ENCODE peak calls at places on chromosomes 2 and 18, in nine cellular contexts. J, C, M, H, U, I, P, V and S are unnamed samples.

GRCh38 chr2:218295029-218295428 is 2.7 kb upstream of the TMBIM1 start:
- DNase-seq in J (no peak), C (peak; percentile 89), M (no peak), H (no peak), U (no peak), I (no peak), P (no peak), V (no peak), S (no peak)

GRCh38 chr2:12155308-12156061 is 409.1 kb downstream of the LPIN1 start:
- DNase-seq in J (no peak), C (peak; percentile 85), M (peak; percentile 27), H (no peak), U (no peak), I (peak; percentile 90), P (no peak), V (peak; percentile 68), S (peak; percentile 92)

GRCh38 chr2:148876190-148876588 is 1.2 kb downstream of the KIF5C start:
- DNase-seq in J (no peak), C (no peak), M (no peak), H (peak; percentile 78), U (no peak), I (no peak), P (no peak), V (no peak), S (no peak)

GRCh38 chr2:75481041-75481836 is 79.5 kb downstream of the EVA1A start:
- DNase-seq in J (no peak), C (peak; percentile 27), M (no peak), H (peak; percentile 30), U (no peak), I (peak; percentile 24), P (peak; percentile 88), V (no peak), S (peak; percentile 15)

GRCh38 chr18:21701621-21702020 is 3.0 kb downstream of the ABHD3 start:
- DNase-seq in J (no peak), C (no peak), M (no peak), H (no peak), U (no peak), I (no peak), P (no peak), V (no peak), S (no peak)

GRCh38 chr2:69958480-69958879 is 3.0 kb downstream of the ASPRV1 start:
- DNase-seq in J (no peak), C (no peak), M (no peak), H (no peak), U (no peak), I (no peak), P (no peak), V (no peak), S (no peak)

GRCh38 chr2:219174146-219174545 is 2.6 kb downstream of the CNPPD1 start:
- DNase-seq in J (no peak), C (no peak), M (no peak), H (no peak), U (no peak), I (no peak), P (no peak), V (no peak), S (no peak)

GRCh38 chr2:72057308-72057707 is 90.4 kb downstream of the CYP26B1 start:
- DNase-seq in J (no peak), C (no peak), M (no peak), H (no peak), U (no peak), I (no peak), P (no peak), V (no peak), S (no peak)

GRCh38 chr2:64695656-64696310 is 42.1 kb upstream of the SERTAD2 start:
- DNase-seq in J (no peak), C (no peak), M (no peak), H (no peak), U (no peak), I (peak; percentile 65), P (no peak), V (no peak), S (peak; percentile 50)

GRCh38 chr2:72275084-72275483 is 127.4 kb upstream of the CYP26B1 start:
- DNase-seq in J (no peak), C (no peak), M (no peak), H (no peak), U (no peak), I (no peak), P (no peak), V (no peak), S (no peak)

GRCh38 chr2:73028841-73029240 is 42.7 kb downstream of the SFXN5 start:
- DNase-seq in J (no peak), C (no peak), M (no peak), H (no peak), U (no peak), I (no peak), P (no peak), V (no peak), S (no peak)

GRCh38 chr2:55161295-55162210 is 70.5 kb downstream of the CLHC1 start:
- DNase-seq in J (no peak), C (peak; percentile 32), M (no peak), H (no peak), U (peak; percentile 76), I (peak; percentile 32), P (no peak), V (no peak), S (no peak)

GRCh38 chr18:63314991-63315662 is 4.4 kb downstream of the BCL2 start:
- DNase-seq in J (no peak), C (no peak), M (no peak), H (no peak), U (no peak), I (no peak), P (no peak), V (no peak), S (no peak)

GRCh38 chr2:118774458-118775133 is 72.9 kb downstream of the EN1 start:
- DNase-seq in J (no peak), C (peak; percentile 21), M (peak; percentile 27), H (peak; percentile 75), U (peak; percentile 50), I (peak; percentile 61), P (no peak), V (peak; percentile 77), S (peak; percentile 54)

GRCh38 chr2:227241005-227241404 is 76.6 kb downstream of the COL4A3 start:
- DNase-seq in J (no peak), C (no peak), M (no peak), H (no peak), U (no peak), I (no peak), P (no peak), V (no peak), S (no peak)

GRCh38 chr2:159961005-159961404 is 101.4 kb downstream of the PLA2R1 start:
- DNase-seq in J (no peak), C (peak; percentile 74), M (no peak), H (no peak), U (no peak), I (peak; percentile 55), P (no peak), V (no peak), S (peak; percentile 22)

GRCh38 chr2:67854798-67855197 is 208.0 kb downstream of the C1D start:
- DNase-seq in J (no peak), C (no peak), M (no peak), H (no peak), U (no peak), I (no peak), P (no peak), V (no peak), S (no peak)
- TF ChIP-seq CTCF in J (peak; percentile 32), C (no peak), M (no peak), H (peak; percentile 19), U (no peak), I (no peak), P (peak; percentile 22), V (no peak), S (no peak)

DNA sequence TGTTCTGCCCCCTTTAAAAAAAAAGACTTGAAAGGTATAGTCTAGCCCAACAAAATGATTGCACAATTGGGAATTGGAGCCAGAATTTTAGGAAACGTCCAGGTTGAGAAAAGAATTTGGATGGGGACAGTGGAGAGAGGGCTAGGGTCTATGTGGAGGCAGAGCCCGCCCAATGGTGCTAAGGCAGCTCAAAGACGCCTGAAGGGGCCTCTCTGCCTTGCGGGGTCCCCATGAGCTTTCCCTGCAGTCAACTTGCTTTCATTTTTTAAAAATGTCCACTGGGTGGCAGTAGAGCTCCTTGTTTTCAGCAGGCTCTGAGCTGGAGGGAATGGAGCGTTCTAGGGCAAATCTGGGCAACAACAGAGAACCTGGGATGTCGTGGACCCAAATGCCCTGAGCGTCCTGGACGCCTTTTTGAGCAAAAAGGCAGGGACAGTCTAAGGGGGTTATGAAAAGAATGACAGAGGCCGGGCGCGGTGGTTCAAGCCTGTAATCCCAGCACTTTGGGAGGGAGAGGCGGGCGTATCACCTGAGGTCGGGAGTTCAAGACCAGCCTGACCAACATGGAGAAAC is 40.2 kb upstream of the ITM2C start:
- DNase-seq in J (peak; percentile 12), C (peak; percentile 70), M (no peak), H (peak; percentile 83), U (no peak), I (peak; percentile 71), P (peak; percentile 87), V (no peak), S (peak; percentile 78)
- H3K4me3 ChIP-seq in J (peak overlapping the region; percentile 42), C (no peak overlapping the region), M (peak overlapping the region; percentile 18), H (peak overlapping the region; percentile 33), U (no peak overlapping the region), I (peak overlapping the region; percentile 32), P (no peak overlapping the region), V (peak overlapping the region; percentile 39), S (peak overlapping the region; percentile 16)

DNA sequence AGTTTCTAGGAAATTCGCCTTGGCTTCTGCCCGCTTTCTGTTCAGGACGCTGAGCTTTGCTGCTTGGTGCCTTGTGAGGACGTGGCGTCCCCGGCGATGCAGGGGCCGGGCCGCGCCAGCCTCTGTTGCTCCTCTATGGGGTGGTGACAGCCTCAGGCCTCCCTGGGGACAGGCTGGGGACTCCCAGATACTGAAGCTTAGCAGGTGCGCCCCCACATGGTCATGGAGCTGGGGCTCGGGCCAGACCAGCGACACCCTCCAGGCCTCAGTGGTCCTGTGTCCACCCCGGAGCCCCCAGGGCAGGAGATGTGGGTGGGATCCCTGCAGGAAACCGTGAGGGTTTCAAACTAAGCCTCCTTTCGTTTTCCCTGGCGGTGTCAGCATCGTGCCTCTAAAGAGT is 29.2 kb downstream of the KCNG2 start:
- DNase-seq in J (no peak), C (no peak), M (no peak), H (no peak), U (no peak), I (no peak), P (no peak), V (no peak), S (no peak)
- TF ChIP-seq CTCF in J (no peak), C (no peak), M (no peak), H (no peak), U (no peak), I (no peak), P (peak; percentile 35), V (no peak), S (no peak)

DNA sequence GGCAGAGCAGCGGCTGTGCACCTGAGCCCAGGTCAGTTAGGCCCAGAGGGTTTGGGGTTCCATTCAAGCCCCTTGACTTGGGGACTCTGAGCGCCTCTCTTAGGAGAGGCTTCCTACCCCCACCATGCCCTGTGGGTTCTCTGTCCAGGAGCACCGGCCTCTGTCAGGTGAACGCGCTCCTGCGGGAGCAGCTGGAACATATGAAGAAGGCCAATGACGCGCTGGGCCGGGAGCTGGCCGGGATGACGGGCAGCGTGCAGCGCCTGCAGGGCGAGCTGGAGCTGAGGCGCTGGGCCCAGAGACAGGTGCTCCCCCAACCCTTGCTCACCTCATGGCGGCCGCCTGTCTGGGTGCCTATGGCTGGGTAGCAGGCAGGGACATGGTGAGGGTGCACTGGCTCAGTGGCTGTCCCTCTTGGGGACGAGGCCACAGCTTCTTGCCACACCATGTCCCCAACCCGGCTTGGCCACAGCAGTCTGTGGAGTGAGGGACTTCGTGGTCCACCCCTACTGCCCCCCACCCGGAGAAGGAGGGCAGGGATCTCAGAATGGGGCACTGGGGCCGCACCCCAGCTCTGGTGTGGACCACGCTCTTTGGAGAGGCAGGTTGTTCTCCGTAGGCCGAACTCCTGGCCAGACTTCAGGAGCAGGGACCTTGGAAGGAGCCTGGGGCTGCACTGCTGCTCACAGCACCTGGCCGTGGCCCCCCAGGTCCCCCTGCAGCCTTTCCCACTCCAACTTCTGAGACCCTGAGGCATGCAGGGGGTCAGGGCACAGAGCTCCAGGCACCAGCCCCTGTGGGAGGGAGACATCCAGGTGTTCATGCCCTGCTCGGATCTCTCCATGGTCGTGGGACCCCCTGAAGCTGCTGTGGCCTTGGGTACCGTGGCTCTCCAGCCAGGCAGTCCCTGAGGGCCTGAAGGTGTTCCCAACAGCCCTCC is 19.7 kb downstream of the CROCC2 start:
- DNase-seq in J (no peak), C (no peak), M (peak; percentile 1), H (peak; percentile 34), U (peak; percentile 44), I (no peak), P (no peak), V (peak; percentile 47), S (no peak)
- H3K4me3 ChIP-seq in J (no peak overlapping the region), C (no peak overlapping the region), M (no peak overlapping the region), H (no peak overlapping the region), U (no peak overlapping the region), I (no peak overlapping the region), P (no peak overlapping the region), V (no peak overlapping the region), S (no peak overlapping the region)